ENCODE peak calls at places on chromosomes 2 and 18, in five cellular contexts. F is right atrium auricular region, Y is mesendoderm, C is heart left ventricle, A is DND-41. J is an unnamed sample. For H3K4me1, the result is how much of the 10 kb centered on the place peaks cover.

GRCh38 chr2:9221223-9221622 is 14.6 kb downstream of the ASAP2 start:
- DNase-seq in Y (no peak), C (no peak), F (peak), A (no peak), J (no peak)

GRCh38 chr18:28132084-28132483 is 44.8 kb downstream of the CDH2 start:
- DNase-seq in A (no peak), C (no peak), F (no peak), Y (peak), J (no peak)

GRCh38 chr2:106116248-106116647 is 77.9 kb downstream of the UXS1 start:
- DNase-seq in F (no peak), Y (no peak), C (no peak), A (no peak), J (no peak)

GRCh38 chr2:129765326-129766158 is 213.9 kb upstream of the RAB6C start:
- DNase-seq in Y (no peak), C (no peak), F (peak), A (no peak), J (no peak)

GRCh38 chr2:23595601-23596251 is 210.7 kb downstream of the KLHL29 start:
- DNase-seq in Y (peak), A (no peak), F (no peak), C (no peak), J (no peak)

GRCh38 chr2:96143848-96144480 is 1.3 kb downstream of the DUSP2 start:
- DNase-seq in C (peak), A (peak), F (no peak), Y (peak), J (peak)

GRCh38 chr2:206083602-206084467 is 2.1 kb downstream of the INO80D start:
- DNase-seq in F (no peak), Y (peak), A (peak), C (no peak), J (peak)

GRCh38 chr2:74226648-74227213 is 28.3 kb downstream of the MTHFD2 start:
- DNase-seq in Y (no peak), F (no peak), A (no peak), C (peak), J (no peak)

GRCh38 chr2:7077660-7078278 is 160.6 kb downstream of the RNF144A start:
- DNase-seq in F (no peak), A (no peak), Y (peak), C (no peak), J (no peak)

GRCh38 chr2:237350597-237350996 is 63.4 kb downstream of the COL6A3 start:
- DNase-seq in C (no peak), F (no peak), Y (no peak), A (no peak), J (no peak)

GRCh38 chr2:147621656-147622197 is 223.1 kb upstream of the ACVR2A start:
- DNase-seq in A (no peak), C (no peak), F (no peak), Y (no peak), J (no peak)

GRCh38 chr2:7450188-7451156 is 533.3 kb downstream of the RNF144A start:
- DNase-seq in C (no peak), F (no peak), Y (no peak), A (no peak), J (peak)

GRCh38 chr2:68799615-68800400 is 65.2 kb downstream of the ARHGAP25 start:
- DNase-seq in F (no peak), A (no peak), C (no peak), Y (peak), J (no peak)

GRCh38 chr18:50573679-50574078 is 13.8 kb downstream of the MAPK4 start:
- DNase-seq in C (no peak), A (no peak), F (no peak), Y (no peak), J (no peak)

GRCh38 chr18:58222439-58223125 is 178.6 kb downstream of the NEDD4L start:
- DNase-seq in F (no peak), A (no peak), Y (no peak), C (no peak), J (no peak)
- H3K27ac ChIP-seq in F (no peak), A (no peak), Y (no peak), C (no peak), J (no peak)

DNA sequence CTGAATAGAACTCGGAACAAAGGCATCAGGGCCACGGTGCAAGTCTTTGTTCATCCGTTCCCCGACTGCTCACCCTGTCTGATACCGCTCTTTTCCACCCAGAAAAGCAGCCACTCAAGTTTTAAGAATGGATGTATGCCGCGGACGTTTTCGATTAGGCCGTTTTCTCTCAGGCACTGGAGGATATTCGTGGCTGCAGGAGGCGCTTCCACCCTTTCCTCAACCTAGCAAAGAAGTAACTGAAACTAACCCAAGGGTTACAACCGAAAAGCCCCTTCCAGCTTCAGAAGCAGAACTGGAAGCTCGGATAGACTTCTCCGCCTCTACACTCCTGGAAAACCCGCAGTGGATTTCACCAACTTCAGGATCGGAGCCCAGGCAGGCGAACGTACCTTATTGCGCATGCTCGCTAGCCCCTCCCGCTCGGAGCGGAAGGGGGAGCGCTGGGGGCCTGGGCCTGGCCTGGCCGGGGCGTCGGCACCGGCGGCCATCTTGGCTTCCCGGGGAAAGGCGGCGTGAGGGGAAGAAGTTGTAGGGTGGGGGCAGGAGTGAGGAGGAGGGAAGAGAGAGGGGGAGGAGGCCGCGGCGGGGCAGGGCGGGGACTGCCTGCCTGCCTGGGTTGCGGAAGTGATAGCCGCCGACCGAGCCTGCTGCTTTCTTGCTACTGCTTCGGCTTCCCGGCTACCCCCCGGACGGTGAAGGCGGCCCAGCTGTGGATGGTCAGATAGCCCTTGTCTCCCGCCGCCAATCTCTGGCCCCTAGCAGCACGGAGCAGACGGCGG is at the start of gene ACTR3:
- DNase-seq in F (peak), C (peak), A (peak), Y (peak), J (peak)
- H3K4me3 ChIP-seq in F (peak), C (peak), A (peak), Y (peak), J (peak)

DNA sequence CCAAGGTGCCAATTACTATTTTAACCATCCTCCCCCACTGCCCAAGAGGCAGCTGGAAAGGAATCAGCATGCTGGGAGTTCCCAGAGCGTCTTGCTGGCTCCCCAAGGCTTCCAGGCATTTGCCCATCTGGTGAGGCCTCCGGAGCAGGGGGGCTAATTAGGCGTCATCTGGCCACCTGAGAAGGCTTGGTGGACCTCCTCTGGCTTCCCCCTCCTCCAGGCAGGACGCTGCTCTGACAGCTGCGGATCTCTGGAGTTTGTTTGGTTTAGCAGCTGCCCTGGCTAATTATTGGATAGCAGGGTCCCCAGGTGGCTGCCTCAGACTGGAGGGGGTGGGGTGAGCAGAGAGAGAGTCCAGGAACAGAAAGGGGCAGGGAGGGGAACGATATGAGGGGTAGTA is 425.2 kb upstream of the MEX3C start:
- DNase-seq in F (no peak), A (no peak), C (no peak), Y (peak), J (no peak)
- H3K4me1 ChIP-seq in F (under half), A (under half), C (under half), Y (under half), J (under half)

DNA sequence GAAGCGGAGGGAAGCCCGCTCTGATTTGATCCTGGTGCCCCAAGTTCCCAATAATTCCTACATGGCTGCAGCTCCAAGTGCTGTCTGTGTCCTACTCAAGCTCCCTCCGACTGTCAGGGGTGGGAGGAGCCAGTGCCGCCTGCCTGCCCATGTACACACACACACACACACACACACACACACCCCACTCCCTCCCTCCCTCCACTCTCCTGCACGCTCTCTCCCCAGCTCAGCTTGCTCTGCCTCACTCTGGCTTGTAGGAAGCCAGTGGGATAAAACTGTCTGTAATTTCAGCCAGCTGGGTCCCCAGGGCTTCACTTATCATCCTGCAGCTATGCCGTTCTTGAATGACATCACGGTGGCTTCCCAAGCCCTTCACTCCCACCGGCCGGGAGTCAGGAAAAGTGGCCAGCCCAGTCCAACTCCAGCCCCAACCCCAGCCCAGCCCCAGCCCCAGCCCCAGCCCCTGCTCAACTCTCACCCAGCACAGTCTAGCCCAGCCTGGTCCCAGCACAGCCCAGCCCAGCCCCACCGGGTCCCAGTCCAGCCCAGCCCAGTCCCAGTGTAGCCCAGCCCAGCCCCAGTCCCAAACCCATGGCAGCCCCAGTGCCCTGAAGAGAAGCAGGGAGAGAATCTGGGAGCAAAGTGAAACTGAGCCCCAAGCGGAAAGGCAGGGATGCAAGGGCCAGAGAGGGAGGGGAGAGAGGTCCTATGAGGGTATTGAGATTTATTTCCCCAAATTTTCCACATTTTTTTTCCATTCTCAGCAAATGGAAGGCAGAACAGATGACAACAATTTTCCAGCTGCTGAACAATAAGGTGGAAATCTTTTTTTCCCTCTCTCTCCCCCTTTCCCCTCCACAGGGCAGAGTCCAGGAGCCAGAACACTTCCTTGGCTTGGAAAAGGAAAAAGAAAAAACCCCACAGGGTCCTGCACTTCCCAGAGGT is 144.0 kb downstream of the TNS1 start:
- DNase-seq in Y (peak), A (peak), C (peak), F (peak), J (no peak)
- H3K27ac ChIP-seq in Y (no peak), A (no peak), C (peak), F (peak), J (no peak)

GRCh38 chr18:32468147-32468845 is 2.4 kb downstream of the GAREM1 start:
- DNase-seq in F (no peak), C (no peak), A (no peak), Y (no peak), J (no peak)

GRCh38 chr18:32470136-32470712 is 458 bp downstream of the GAREM1 start:
- DNase-seq in C (peak), F (no peak), Y (peak), A (no peak), J (no peak)

GRCh38 chr18:32469691-32470131 is 971 bp downstream of the GAREM1 start:
- DNase-seq in F (no peak), Y (peak), C (no peak), A (no peak), J (no peak)

GRCh38 chr18:32470713-32471633 is at the start of gene GAREM1:
- DNase-seq in F (peak), Y (peak), C (peak), A (no peak), J (peak)

GRCh38 chr18:32469190-32469611 is 1.5 kb downstream of the GAREM1 start:
- DNase-seq in A (no peak), C (peak), F (no peak), Y (peak), J (peak)
- H3K4me3 ChIP-seq in A (no peak), C (peak), F (peak), Y (no peak), J (no peak)

GRCh38 chr18:60050821-60051220 is 151.0 kb downstream of the PMAIP1 start:
- DNase-seq in F (no peak), C (no peak), Y (no peak), A (no peak), J (no peak)

GRCh38 chr18:60044290-60045006 is 144.7 kb downstream of the PMAIP1 start:
- DNase-seq in A (no peak), C (no peak), F (no peak), Y (no peak), J (no peak)

GRCh38 chr18:60047556-60047955 is 147.8 kb downstream of the PMAIP1 start:
- DNase-seq in C (no peak), F (no peak), A (no peak), Y (no peak), J (no peak)

GRCh38 chr18:60053747-60054304 is 154.0 kb downstream of the PMAIP1 start:
- DNase-seq in A (no peak), F (no peak), C (no peak), Y (peak), J (no peak)

GRCh38 chr18:60049172-60049571 is 149.4 kb downstream of the PMAIP1 start:
- DNase-seq in F (no peak), A (no peak), C (no peak), Y (no peak), J (no peak)
- H3K4me1 ChIP-seq in F (under half), A (under half), C (under half), Y (under half), J (under half)

GRCh38 chr2:127599211-127599610 is 46.7 kb upstream of the GPR17 start:
- DNase-seq in A (no peak), C (no peak), F (no peak), Y (no peak), J (no peak)

GRCh38 chr2:127597984-127598380 is 48.0 kb upstream of the GPR17 start:
- DNase-seq in C (no peak), A (no peak), F (no peak), Y (no peak), J (no peak)

GRCh38 chr2:127598711-127599110 is 47.2 kb upstream of the GPR17 start:
- DNase-seq in F (no peak), A (no peak), C (no peak), Y (no peak), J (no peak)

GRCh38 chr2:127596311-127597045 is 49.5 kb upstream of the GPR17 start:
- DNase-seq in A (no peak), F (no peak), Y (no peak), C (no peak), J (no peak)

GRCh38 chr2:127597046-127597983 is 48.6 kb upstream of the GPR17 start:
- DNase-seq in A (no peak), F (no peak), Y (no peak), C (no peak), J (no peak)
- H3K27ac ChIP-seq in A (peak), F (no peak), Y (no peak), C (no peak), J (no peak)

DNA sequence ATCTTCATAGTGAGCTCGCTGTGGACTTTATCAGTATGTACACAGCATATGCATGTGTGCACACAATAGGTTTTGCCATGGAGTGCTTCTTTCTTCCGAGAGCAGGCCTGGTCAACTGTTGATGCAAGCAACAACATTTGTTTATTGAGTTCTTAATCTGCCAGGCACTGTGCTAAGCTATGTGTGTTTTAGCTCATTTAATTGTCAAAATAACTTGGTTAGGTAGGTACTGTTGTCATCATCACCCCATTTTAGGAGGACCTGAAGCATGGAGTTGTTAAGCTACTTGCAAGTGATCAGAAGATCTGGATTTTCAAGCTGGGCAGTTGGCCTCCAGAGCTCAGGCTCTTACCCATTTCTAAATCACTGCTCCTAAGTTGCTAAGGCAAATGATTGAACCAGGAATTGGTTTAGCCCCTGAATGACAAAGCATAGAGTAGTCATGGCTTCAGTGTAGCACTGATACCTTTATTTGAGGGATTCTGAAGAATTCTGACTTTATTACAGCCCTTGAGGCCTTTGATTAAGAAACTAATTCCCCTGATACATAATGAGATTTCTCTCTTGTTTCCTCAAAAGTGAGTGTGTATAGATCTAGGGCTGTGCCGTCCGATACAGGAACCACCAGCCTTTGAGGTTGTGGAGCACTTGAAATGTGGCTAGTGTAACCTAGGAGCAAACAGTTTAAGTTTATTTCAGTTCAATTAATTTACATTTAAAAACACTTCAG is 132.9 kb downstream of the FMNL2 start:
- DNase-seq in F (no peak), C (no peak), Y (no peak), A (no peak), J (no peak)
- H3K4me3 ChIP-seq in F (no peak), C (no peak), Y (no peak), A (no peak), J (no peak)

GRCh38 chr2:121644715-121645114 is 4.5 kb downstream of the CLASP1 start:
- DNase-seq in F (no peak), Y (no peak), A (no peak), C (no peak), J (no peak)
- H3K4me1 ChIP-seq in F (under half), Y (under half), A (under half), C (half or more), J (under half)